ENCODE peak calls at places on chromosomes 2 and 18, in ten cellular contexts. Y is retina; X is NCI-H2081 treated with DMSO at 0.1 percent for 48 hours; D is EL; A is non-pigmented ciliary epithelial cell; S is GM23248; Q is H54; Z is GM19239; W is ELF-1; G is stimulated activated naive CD4-positive, alpha-beta T cell treated with Interleukin-2 at 50 U/mL for 16 hours. L is an unnamed sample.

GRCh38 chr2:23916727-23917458 is 10.0 kb downstream of the ATAD2B start:
- DNase-seq in Y (no peak), X (no peak), D (no peak), A (no peak), S (no peak), Q (no peak), Z (no peak), W (no peak), G (no peak), L (no peak)

GRCh38 chr2:2719015-2719414 is 387.9 kb upstream of the MYT1L start:
- DNase-seq in Y (no peak), X (no peak), D (no peak), A (no peak), S (peak), Q (no peak), Z (no peak), W (no peak), G (no peak), L (no peak)

GRCh38 chr2:96934831-96935545 is 51.4 kb downstream of the FAM178B start:
- DNase-seq in Y (no peak), X (no peak), D (no peak), A (no peak), S (no peak), Q (no peak), Z (no peak), W (no peak), G (no peak), L (no peak)

GRCh38 chr2:19933351-19933981 is 31.7 kb upstream of the TTC32 start:
- DNase-seq in Y (no peak), X (no peak), D (peak), A (peak), S (peak), Q (peak), Z (no peak), W (no peak), G (no peak), L (peak)

GRCh38 chr2:85935170-85935745 is 46.5 kb upstream of the ST3GAL5 start:
- DNase-seq in Y (no peak), X (no peak), D (no peak), A (no peak), S (no peak), Q (no peak), Z (no peak), W (no peak), G (no peak), L (no peak)

GRCh38 chr18:3590096-3590655 is 140.2 kb downstream of the TGIF1 start:
- DNase-seq in Y (no peak), X (no peak), D (no peak), A (no peak), S (no peak), Q (no peak), Z (no peak), W (no peak), G (no peak), L (no peak)

GRCh38 chr2:234995332-234996007 is 43.7 kb downstream of the SH3BP4 start:
- DNase-seq in Y (peak), X (no peak), D (no peak), A (no peak), S (no peak), Q (no peak), Z (no peak), W (no peak), G (no peak), L (no peak)

GRCh38 chr18:76405761-76406356 is 89.2 kb downstream of the ZNF516 start:
- DNase-seq in Y (no peak), X (no peak), D (peak), A (no peak), S (peak), Q (no peak), Z (peak), W (peak), G (peak), L (no peak)

GRCh38 chr18:464311-464659 is 36.2 kb downstream of the COLEC12 start:
- DNase-seq in Y (no peak), X (no peak), D (no peak), A (no peak), S (no peak), Q (no peak), Z (no peak), W (no peak), G (no peak), L (no peak)

GRCh38 chr2:213241817-213242216 is 42.4 kb upstream of the SPAG16 start:
- DNase-seq in Y (no peak), X (no peak), D (no peak), A (no peak), S (no peak), Q (no peak), Z (no peak), W (no peak), G (no peak), L (no peak)

GRCh38 chr2:204842731-204843490 is 297.6 kb downstream of the PARD3B start:
- DNase-seq in Y (no peak), X (no peak), D (peak), A (peak), S (peak), Q (peak), Z (no peak), W (no peak), G (peak), L (peak)

GRCh38 chr2:166494140-166494544 is at the start of gene SCN7A:
- DNase-seq in Y (peak), X (no peak), D (peak), A (no peak), S (peak), Q (peak), Z (no peak), W (peak), G (no peak), L (no peak)

L was measured in PC-9.